ENCODE peak calls at places on chromosomes 7 and 10, in seven cellular contexts. One of them, this sample, is unnamed.
A peak's percentile ranks its signal among the peaks of the same experiment; 100 is the strongest.

GRCh38 chr7:101911800-101912705 is 94.6 kb downstream of the CUX1 start:
- DNase-seq in tibial artery: peak; percentile 61
- DNase-seq in MCF 10A: peak; percentile 8
- DNase-seq in GM12865: no peak
- DNase-seq in mammary epithelial cell: no peak
- DNase-seq in AG10803: peak; percentile 71
- DNase-seq in AG04450: peak; percentile 72
- DNase-seq in this sample: peak; percentile 94

GRCh38 chr10:49154641-49155040 is 20.8 kb upstream of the FAM170B start:
- DNase-seq in tibial artery: no peak
- DNase-seq in MCF 10A: no peak
- DNase-seq in AG04450: no peak
- DNase-seq in AG10803: no peak
- DNase-seq in GM12865: no peak
- DNase-seq in mammary epithelial cell: no peak
- DNase-seq in this sample: no peak

GRCh38 chr7:32228601-32229000 is 158.4 kb upstream of the PDE1C start:
- DNase-seq in tibial artery: no peak
- DNase-seq in mammary epithelial cell: no peak
- DNase-seq in AG04450: no peak
- DNase-seq in GM12865: no peak
- DNase-seq in MCF 10A: no peak
- DNase-seq in AG10803: no peak
- DNase-seq in this sample: no peak

GRCh38 chr7:71795373-71795772 is 616.8 kb downstream of the CALN1 start:
- DNase-seq in MCF 10A: no peak
- DNase-seq in GM12865: no peak
- DNase-seq in AG10803: no peak
- DNase-seq in mammary epithelial cell: no peak
- DNase-seq in AG04450: no peak
- DNase-seq in tibial artery: no peak
- DNase-seq in this sample: no peak

GRCh38 chr7:108592633-108593277 is 23.1 kb downstream of the DNAJB9 start:
- DNase-seq in MCF 10A: peak; percentile 11
- DNase-seq in mammary epithelial cell: peak; percentile 12
- DNase-seq in tibial artery: no peak
- DNase-seq in AG04450: no peak
- DNase-seq in GM12865: no peak
- DNase-seq in AG10803: no peak
- DNase-seq in this sample: no peak

GRCh38 chr10:100670828-100671479 is 74.4 kb upstream of the PAX2 start:
- DNase-seq in tibial artery: no peak
- DNase-seq in AG10803: no peak
- DNase-seq in GM12865: peak; percentile 43
- DNase-seq in AG04450: no peak
- DNase-seq in MCF 10A: peak; percentile 16
- DNase-seq in mammary epithelial cell: no peak
- DNase-seq in this sample: no peak

GRCh38 chr7:54985405-54986360 is 33.1 kb upstream of the EGFR start:
- DNase-seq in AG10803: peak; percentile 81
- DNase-seq in AG04450: peak; percentile 44
- DNase-seq in GM12865: no peak
- DNase-seq in tibial artery: no peak
- DNase-seq in mammary epithelial cell: peak; percentile 93
- DNase-seq in MCF 10A: peak; percentile 81
- DNase-seq in this sample: no peak

GRCh38 chr10:10642741-10643280 is 374.9 kb upstream of the CELF2 start:
- DNase-seq in AG10803: peak; percentile 8
- DNase-seq in tibial artery: peak; percentile 90
- DNase-seq in GM12865: no peak
- DNase-seq in mammary epithelial cell: no peak
- DNase-seq in AG04450: no peak
- DNase-seq in MCF 10A: no peak
- DNase-seq in this sample: peak; percentile 58

GRCh38 chr10:73262105-73262730 is 9.8 kb upstream of the MRPS16 start:
- DNase-seq in MCF 10A: peak; percentile 93
- DNase-seq in AG10803: peak; percentile 89
- DNase-seq in tibial artery: no peak
- DNase-seq in GM12865: no peak
- DNase-seq in mammary epithelial cell: peak; percentile 88
- DNase-seq in AG04450: peak; percentile 43
- DNase-seq in this sample: no peak

GRCh38 chr7:133539016-133539415 is 286.1 kb downstream of the EXOC4 start:
- DNase-seq in tibial artery: no peak
- DNase-seq in AG10803: peak; percentile 45
- DNase-seq in MCF 10A: no peak
- DNase-seq in AG04450: no peak
- DNase-seq in mammary epithelial cell: no peak
- DNase-seq in GM12865: no peak
- DNase-seq in this sample: no peak

GRCh38 chr7:47403341-47403866 is 178.5 kb downstream of the TNS3 start:
- DNase-seq in mammary epithelial cell: no peak
- DNase-seq in tibial artery: peak; percentile 5
- DNase-seq in GM12865: no peak
- DNase-seq in MCF 10A: no peak
- DNase-seq in AG10803: no peak
- DNase-seq in AG04450: no peak
- DNase-seq in this sample: no peak

GRCh38 chr10:78338717-78339116 is 305.1 kb downstream of the RPS24 start:
- DNase-seq in tibial artery: no peak
- DNase-seq in MCF 10A: no peak
- DNase-seq in AG10803: no peak
- DNase-seq in GM12865: no peak
- DNase-seq in mammary epithelial cell: no peak
- DNase-seq in AG04450: no peak
- DNase-seq in this sample: no peak

GRCh38 chr7:94975316-94975715 is 67.9 kb downstream of the PPP1R9A start:
- DNase-seq in AG10803: peak; percentile 41
- DNase-seq in mammary epithelial cell: no peak
- DNase-seq in AG04450: no peak
- DNase-seq in tibial artery: no peak
- DNase-seq in MCF 10A: peak; percentile 12
- DNase-seq in GM12865: no peak
- DNase-seq in this sample: no peak

GRCh38 chr7:25951414-25952276 is 200.4 kb upstream of the NFE2L3 start:
- DNase-seq in GM12865: no peak
- DNase-seq in tibial artery: no peak
- DNase-seq in MCF 10A: no peak
- DNase-seq in AG04450: no peak
- DNase-seq in AG10803: no peak
- DNase-seq in mammary epithelial cell: no peak
- DNase-seq in this sample: no peak

GRCh38 chr10:77296534-77297369 is 340.9 kb downstream of the KCNMA1 start:
- DNase-seq in GM12865: no peak
- DNase-seq in mammary epithelial cell: no peak
- DNase-seq in AG04450: no peak
- DNase-seq in AG10803: peak; percentile 23
- DNase-seq in tibial artery: no peak
- DNase-seq in MCF 10A: no peak
- DNase-seq in this sample: no peak

GRCh38 chr10:71606721-71607430 is 112.7 kb downstream of the C10orf105 start:
- DNase-seq in MCF 10A: no peak
- DNase-seq in AG04450: no peak
- DNase-seq in GM12865: no peak
- DNase-seq in mammary epithelial cell: no peak
- DNase-seq in tibial artery: no peak
- DNase-seq in AG10803: no peak
- DNase-seq in this sample: no peak

GRCh38 chr10:69025370-69025896 is 36.8 kb downstream of the KIFBP start:
- DNase-seq in AG10803: no peak
- DNase-seq in tibial artery: no peak
- DNase-seq in MCF 10A: no peak
- DNase-seq in mammary epithelial cell: no peak
- DNase-seq in GM12865: no peak
- DNase-seq in AG04450: no peak
- DNase-seq in this sample: no peak

GRCh38 chr10:69680610-69681009 is 50.6 kb downstream of the FAM241B start:
- DNase-seq in AG10803: no peak
- DNase-seq in GM12865: no peak
- DNase-seq in tibial artery: no peak
- DNase-seq in MCF 10A: no peak
- DNase-seq in mammary epithelial cell: no peak
- DNase-seq in AG04450: no peak
- DNase-seq in this sample: no peak

GRCh38 chr10:94092848-94093247 is 99.1 kb downstream of the PLCE1 start:
- DNase-seq in GM12865: no peak
- DNase-seq in MCF 10A: peak; percentile 26
- DNase-seq in tibial artery: no peak
- DNase-seq in AG04450: no peak
- DNase-seq in AG10803: peak; percentile 43
- DNase-seq in mammary epithelial cell: no peak
- DNase-seq in this sample: peak; percentile 57

GRCh38 chr10:69409968-69410367 is 6.8 kb downstream of the TACR2 start:
- DNase-seq in tibial artery: peak; percentile 61
- DNase-seq in GM12865: peak; percentile 77
- DNase-seq in AG04450: no peak
- DNase-seq in mammary epithelial cell: no peak
- DNase-seq in MCF 10A: no peak
- DNase-seq in AG10803: peak; percentile 30
- DNase-seq in this sample: no peak

GRCh38 chr10:7832060-7832459 is 13.8 kb downstream of the TAF3 start:
- DNase-seq in MCF 10A: no peak
- DNase-seq in AG10803: peak; percentile 47
- DNase-seq in AG04450: no peak
- DNase-seq in GM12865: no peak
- DNase-seq in mammary epithelial cell: no peak
- DNase-seq in tibial artery: no peak
- DNase-seq in this sample: no peak

GRCh38 chr7:150430465-150431085 is 19.9 kb upstream of the GIMAP8 start:
- DNase-seq in GM12865: no peak
- DNase-seq in AG04450: no peak
- DNase-seq in MCF 10A: no peak
- DNase-seq in mammary epithelial cell: no peak
- DNase-seq in tibial artery: no peak
- DNase-seq in AG10803: peak; percentile 49
- DNase-seq in this sample: no peak

GRCh38 chr7:43141091-43141490 is 28.6 kb downstream of the HECW1 start:
- DNase-seq in mammary epithelial cell: peak; percentile 31
- DNase-seq in AG10803: no peak
- DNase-seq in MCF 10A: peak; percentile 73
- DNase-seq in GM12865: no peak
- DNase-seq in AG04450: no peak
- DNase-seq in tibial artery: no peak
- DNase-seq in this sample: no peak

GRCh38 chr7:102874166-102874829 is 38.5 kb upstream of the LRRC17 start:
- DNase-seq in AG04450: peak; percentile 74
- DNase-seq in GM12865: peak; percentile 75
- DNase-seq in MCF 10A: peak; percentile 72
- DNase-seq in tibial artery: no peak
- DNase-seq in AG10803: peak; percentile 82
- DNase-seq in mammary epithelial cell: peak; percentile 82
- DNase-seq in this sample: no peak

GRCh38 chr10:97422921-97423420 is 3.0 kb upstream of the PGAM1 start:
- DNase-seq in mammary epithelial cell: peak; percentile 87
- DNase-seq in tibial artery: no peak
- DNase-seq in AG04450: no peak
- DNase-seq in AG10803: peak; percentile 70
- DNase-seq in GM12865: peak; percentile 63
- DNase-seq in MCF 10A: peak; percentile 41
- DNase-seq in this sample: no peak

GRCh38 chr10:44383749-44384600 is 922 bp downstream of the CXCL12 start:
- DNase-seq in AG04450: no peak
- DNase-seq in GM12865: peak; percentile 15
- DNase-seq in tibial artery: peak; percentile 25
- DNase-seq in MCF 10A: no peak
- DNase-seq in AG10803: peak; percentile 63
- DNase-seq in mammary epithelial cell: peak; percentile 21
- DNase-seq in this sample: peak; percentile 48

DNA sequence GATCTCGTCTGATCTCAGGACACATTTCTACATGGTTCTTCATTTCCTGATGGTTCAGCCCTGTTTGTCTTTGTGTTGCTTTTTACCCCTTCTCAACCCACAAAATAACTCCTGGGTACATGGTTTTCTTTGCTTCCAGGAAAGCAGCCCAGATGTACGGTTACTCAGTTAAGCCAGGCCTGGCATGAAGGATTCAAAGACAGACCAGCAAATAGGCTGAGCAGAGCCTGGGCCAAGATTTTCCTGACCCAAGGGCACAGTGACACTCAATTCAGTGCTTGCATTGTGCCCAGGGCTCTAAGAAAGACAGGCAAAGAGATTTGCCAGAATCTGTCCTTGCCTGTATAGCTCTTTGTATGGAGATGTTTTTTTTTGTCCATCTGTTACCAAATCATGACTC is 340.8 kb upstream of the KIAA1217 start:
- DNase-seq in GM12865: no peak
- DNase-seq in MCF 10A: no peak
- DNase-seq in tibial artery: no peak
- DNase-seq in mammary epithelial cell: no peak
- DNase-seq in AG10803: no peak
- DNase-seq in AG04450: no peak
- DNase-seq in this sample: no peak
- TF ChIP-seq CTCF in GM12865: no peak
- TF ChIP-seq CTCF in MCF 10A: no peak
- TF ChIP-seq CTCF in tibial artery: no peak
- TF ChIP-seq CTCF in mammary epithelial cell: no peak
- TF ChIP-seq CTCF in AG10803: no peak
- TF ChIP-seq CTCF in AG04450: no peak
- TF ChIP-seq CTCF in this sample: no peak

GRCh38 chr7:116293139-116293538 is 82.8 kb downstream of the TES start:
- DNase-seq in AG10803: no peak
- DNase-seq in AG04450: no peak
- DNase-seq in MCF 10A: no peak
- DNase-seq in mammary epithelial cell: no peak
- DNase-seq in GM12865: no peak
- DNase-seq in tibial artery: no peak
- DNase-seq in this sample: no peak
- TF ChIP-seq CTCF in AG10803: peak; percentile 29
- TF ChIP-seq CTCF in AG04450: peak; percentile 16
- TF ChIP-seq CTCF in MCF 10A: no peak
- TF ChIP-seq CTCF in mammary epithelial cell: no peak
- TF ChIP-seq CTCF in GM12865: peak; percentile 20
- TF ChIP-seq CTCF in tibial artery: no peak
- TF ChIP-seq CTCF in this sample: no peak

GRCh38 chr10:103745264-103746247 is 109.8 kb downstream of the SH3PXD2A start:
- DNase-seq in tibial artery: no peak
- DNase-seq in AG04450: no peak
- DNase-seq in AG10803: no peak
- DNase-seq in MCF 10A: peak; percentile 93
- DNase-seq in GM12865: no peak
- DNase-seq in mammary epithelial cell: peak; percentile 96
- DNase-seq in this sample: no peak
- TF ChIP-seq CTCF in tibial artery: no peak
- TF ChIP-seq CTCF in AG04450: no peak
- TF ChIP-seq CTCF in AG10803: no peak
- TF ChIP-seq CTCF in MCF 10A: no peak
- TF ChIP-seq CTCF in GM12865: no peak
- TF ChIP-seq CTCF in mammary epithelial cell: no peak
- TF ChIP-seq CTCF in this sample: no peak

DNA sequence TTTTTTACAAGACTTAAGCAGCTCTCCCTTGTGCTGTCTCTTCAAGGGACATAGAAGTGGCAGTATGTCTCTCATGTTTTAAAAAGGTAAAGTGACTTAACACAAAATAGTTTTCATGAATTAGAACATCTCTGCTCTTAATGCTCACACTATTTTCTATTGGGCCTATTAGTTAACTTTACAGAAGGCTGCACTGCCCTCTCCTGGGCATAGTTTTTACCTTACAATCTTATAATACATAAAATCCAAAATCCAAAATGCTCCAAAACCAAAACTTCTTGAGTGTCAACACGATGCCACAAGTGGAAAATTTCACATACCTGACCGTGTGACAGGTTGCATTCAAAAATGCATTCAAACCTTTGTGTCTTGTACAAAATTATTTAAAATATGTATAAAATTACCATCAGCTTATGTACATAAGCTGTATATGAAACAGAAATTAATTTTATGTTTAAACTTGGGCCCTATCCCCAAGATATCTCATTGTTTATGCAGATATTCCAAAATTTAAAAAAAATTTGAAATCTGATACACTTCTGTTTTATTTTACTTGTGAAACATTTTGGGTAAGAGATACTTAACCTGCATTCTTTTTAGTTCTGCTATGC is 25.8 kb downstream of the TES start:
- DNase-seq in AG04450: no peak
- DNase-seq in mammary epithelial cell: no peak
- DNase-seq in AG10803: peak; percentile 58
- DNase-seq in tibial artery: peak; percentile 63
- DNase-seq in GM12865: peak; percentile 64
- DNase-seq in MCF 10A: peak; percentile 68
- DNase-seq in this sample: peak; percentile 33
- TF ChIP-seq CTCF in AG04450: peak; percentile 59
- TF ChIP-seq CTCF in mammary epithelial cell: peak; percentile 49
- TF ChIP-seq CTCF in AG10803: peak; percentile 64
- TF ChIP-seq CTCF in tibial artery: peak; percentile 77
- TF ChIP-seq CTCF in GM12865: peak; percentile 37
- TF ChIP-seq CTCF in MCF 10A: peak; percentile 32
- TF ChIP-seq CTCF in this sample: peak; percentile 67

This sample was measured in uterus.